ENCODE peak calls at places on chromosomes 16 and 17, in eight cellular contexts. L, R, F, O, X, J, P and N are unnamed samples.
A peak's percentile ranks its signal among the peaks of the same experiment; 100 is the strongest.

GRCh38 chr17:41553176-41553575 is 18.7 kb downstream of the KRT9 start:
- DNase-seq in L (no peak), J (no peak), F (no peak), P (no peak), O (no peak), R (no peak), X (no peak), N (no peak)

GRCh38 chr17:4199818-4200402 is 56.9 kb downstream of the CYB5D2 start:
- DNase-seq in R (no peak), X (no peak), O (peak; percentile 39), F (peak; percentile 51), L (peak; percentile 81), J (no peak), P (peak; percentile 59), N (no peak)

GRCh38 chr16:66271074-66272060 is 95.1 kb upstream of the CDH5 start:
- DNase-seq in J (no peak), F (no peak), P (no peak), L (peak; percentile 46), O (peak; percentile 78), X (no peak), R (no peak), N (no peak)

GRCh38 chr17:8839410-8839935 is 28.0 kb downstream of the PIK3R6 start:
- DNase-seq in X (no peak), O (no peak), F (no peak), P (no peak), R (no peak), J (no peak), L (peak; percentile 48), N (no peak)

GRCh38 chr17:79428988-79429387 is 181.9 kb downstream of the RBFOX3 start:
- DNase-seq in X (no peak), R (no peak), J (no peak), O (no peak), F (no peak), L (no peak), P (no peak), N (no peak)

GRCh38 chr17:80719449-80719848 is 174.8 kb downstream of the RPTOR start:
- DNase-seq in O (no peak), P (no peak), L (no peak), F (no peak), X (no peak), J (no peak), R (no peak), N (no peak)

GRCh38 chr17:58641937-58642336 is 49.9 kb downstream of the TEX14 start:
- DNase-seq in P (no peak), F (no peak), L (no peak), J (no peak), O (no peak), R (no peak), X (no peak), N (no peak)

GRCh38 chr17:81026266-81027036 is 8.5 kb upstream of the BAIAP2 start:
- DNase-seq in X (no peak), L (no peak), O (no peak), P (no peak), R (no peak), J (no peak), F (no peak), N (peak; percentile 68)

GRCh38 chr16:81831722-81832126 is 52.6 kb downstream of the PLCG2 start:
- DNase-seq in X (peak; percentile 47), R (peak; percentile 62), F (no peak), O (no peak), L (peak; percentile 65), J (peak; percentile 37), P (no peak), N (peak; percentile 95)

GRCh38 chr17:49045376-49045775 is 48.2 kb downstream of the IGF2BP1 start:
- DNase-seq in J (no peak), L (no peak), R (no peak), F (no peak), O (peak; percentile 67), P (no peak), X (no peak), N (no peak)

GRCh38 chr16:726188-726437 is 130 bp downstream of the CCDC78 start:
- DNase-seq in F (no peak), L (no peak), J (no peak), O (no peak), R (no peak), X (no peak), P (no peak), N (no peak)

GRCh38 chr16:380837-381787 is 666 bp downstream of the PGAP6 start:
- DNase-seq in O (no peak), R (no peak), X (peak; percentile 46), P (no peak), L (no peak), F (no peak), J (peak; percentile 54), N (peak; percentile 92)

GRCh38 chr16:85369741-85370528 is 243.2 kb upstream of the GSE1 start:
- DNase-seq in O (peak; percentile 48), R (peak; percentile 73), F (no peak), P (peak; percentile 33), L (peak; percentile 93), X (peak; percentile 78), J (peak; percentile 56), N (no peak)

GRCh38 chr17:2124391-2124790 is 69.5 kb downstream of the HIC1 start:
- DNase-seq in X (no peak), J (no peak), F (no peak), R (no peak), O (no peak), P (no peak), L (peak; percentile 71), N (no peak)

GRCh38 chr16:85629326-85629725 is 16.2 kb downstream of the GSE1 start:
- DNase-seq in L (no peak), O (no peak), X (peak; percentile 84), J (peak; percentile 50), F (no peak), P (no peak), R (no peak), N (no peak)

DNA sequence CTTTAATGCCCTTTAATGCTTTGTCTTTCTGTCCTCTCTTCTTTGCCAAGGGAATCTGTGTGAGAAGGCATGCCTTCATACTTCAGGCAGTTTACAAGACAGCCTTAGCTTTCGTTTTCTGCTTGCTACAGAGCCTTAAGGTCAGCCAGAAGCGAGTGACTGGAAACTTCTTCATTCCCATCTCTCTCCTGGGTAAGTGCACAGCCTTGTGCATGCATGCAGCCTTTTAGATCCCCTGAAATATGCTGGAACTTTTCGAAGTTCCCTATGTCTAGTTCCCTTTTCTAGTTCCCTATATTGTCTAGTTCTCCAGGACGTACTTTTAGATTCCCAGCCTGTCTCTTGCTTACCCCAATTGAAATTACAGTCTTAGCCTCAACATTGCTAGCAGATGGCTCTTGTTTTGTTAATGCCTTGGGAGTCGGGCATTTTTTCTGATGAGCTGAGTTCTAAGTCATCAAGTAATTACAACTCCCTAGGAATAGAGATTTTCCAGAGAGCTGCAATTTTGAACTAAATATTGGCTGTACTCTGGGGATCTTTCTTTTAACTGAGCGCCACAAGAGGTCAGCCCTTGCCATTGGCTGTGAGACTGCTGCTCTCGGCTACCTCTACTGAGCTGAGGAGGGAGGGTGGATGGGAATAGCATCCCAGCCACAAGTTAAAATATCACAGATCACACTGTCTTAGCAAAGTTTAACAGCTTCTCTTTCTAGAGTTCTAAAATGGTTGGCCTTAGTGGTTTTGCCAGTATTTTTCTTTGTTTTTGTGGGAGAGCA is 22.7 kb upstream of the PPM1D start:
- DNase-seq in O (peak; percentile 52), R (no peak), X (peak; percentile 59), L (peak; percentile 65), P (no peak), F (peak; percentile 76), J (no peak), N (no peak)
- TF ChIP-seq CTCF in O (peak; percentile 59), R (no peak), X (no peak), L (peak; percentile 30), P (peak; percentile 40), F (peak; percentile 28), J (peak; percentile 68), N (no peak)

GRCh38 chr16:73610160-73610559 is 562.2 kb upstream of the ZFHX3 start:
- DNase-seq in X (no peak), L (no peak), P (no peak), J (no peak), O (no peak), R (no peak), F (no peak), N (no peak)

GRCh38 chr16:73615256-73615655 is 567.3 kb upstream of the ZFHX3 start:
- DNase-seq in P (no peak), L (no peak), F (peak; percentile 62), O (no peak), R (no peak), J (no peak), X (no peak), N (no peak)

GRCh38 chr16:73605309-73605708 is 557.4 kb upstream of the ZFHX3 start:
- DNase-seq in R (no peak), X (no peak), L (peak; percentile 46), F (no peak), P (no peak), O (no peak), J (no peak), N (no peak)

GRCh38 chr16:73616186-73616585 is 568.3 kb upstream of the ZFHX3 start:
- DNase-seq in P (peak; percentile 31), O (no peak), F (peak; percentile 60), J (no peak), R (no peak), L (no peak), X (no peak), N (no peak)

GRCh38 chr16:73610605-73611177 is 562.8 kb upstream of the ZFHX3 start:
- DNase-seq in J (no peak), R (no peak), F (no peak), L (peak; percentile 48), X (no peak), P (no peak), O (no peak), N (no peak)
- H3K4me1 ChIP-seq in J (no peaks in the 10 kb centered on the region), R (no peaks in the 10 kb centered on the region), F (no peaks in the 10 kb centered on the region), L (no peaks in the 10 kb centered on the region), X (no peaks in the 10 kb centered on the region), P (no peaks in the 10 kb centered on the region), O (no peaks in the 10 kb centered on the region), N (no peaks in the 10 kb centered on the region)

GRCh38 chr16:73049051-73049910 is 1.4 kb upstream of the ZFHX3 start:
- DNase-seq in X (no peak), J (no peak), F (no peak), O (no peak), L (no peak), P (no peak), R (no peak), N (no peak)

GRCh38 chr16:73046484-73047214 is 1.3 kb downstream of the ZFHX3 start:
- DNase-seq in P (no peak), O (peak; percentile 36), R (no peak), L (no peak), X (no peak), F (no peak), J (no peak), N (no peak)

GRCh38 chr16:73047536-73048291 is at the start of gene ZFHX3:
- DNase-seq in R (peak; percentile 79), F (peak; percentile 68), L (peak; percentile 87), X (peak; percentile 82), P (peak; percentile 73), O (peak; percentile 76), J (peak; percentile 76), N (peak; percentile 89)

GRCh38 chr16:73047221-73047535 is 750 bp downstream of the ZFHX3 start:
- DNase-seq in J (no peak), R (no peak), L (no peak), F (peak; percentile 70), X (no peak), P (no peak), O (no peak), N (no peak)

GRCh38 chr16:73048292-73049050 is 543 bp upstream of the ZFHX3 start:
- DNase-seq in P (peak; percentile 69), O (peak; percentile 55), X (peak; percentile 69), J (peak; percentile 78), L (no peak), F (peak; percentile 40), R (peak; percentile 50), N (peak; percentile 81)
- TF ChIP-seq CTCF in P (no peak), O (no peak), X (peak; percentile 19), J (no peak), L (peak; percentile 39), F (no peak), R (no peak), N (no peak)

GRCh38 chr16:77199211-77199610 is at the start of gene SYCE1L:
- DNase-seq in P (no peak), J (no peak), R (no peak), L (no peak), X (no peak), O (no peak), F (no peak), N (no peak)
- H3K4me1 ChIP-seq in P (no peaks in the 10 kb centered on the region), J (no peaks in the 10 kb centered on the region), R (peaks cover 6% of the 10 kb centered on the region), L (no peaks in the 10 kb centered on the region), X (no peaks in the 10 kb centered on the region), O (no peaks in the 10 kb centered on the region), F (no peaks in the 10 kb centered on the region), N (no peaks in the 10 kb centered on the region)